ENCODE peak calls at places on chromosomes 7 and 10, in nine cellular contexts. One of them, this sample, is unnamed.

GRCh38 chr7:133830081-133830480 is 297.1 kb upstream of the LRGUK start:
- DNase-seq in hepatocyte: no peak
- DNase-seq in tibial artery: no peak
- DNase-seq in adrenal gland: peak; percentile 60
- DNase-seq in cardiac fibroblast: no peak
- DNase-seq in WERI-Rb-1: no peak
- DNase-seq in A549: no peak
- DNase-seq in dorsolateral prefrontal cortex: no peak
- DNase-seq in lower lobe of right lung: no peak
- DNase-seq in this sample: no peak

GRCh38 chr7:44320141-44320540 is 5.3 kb downstream of the CAMK2B start:
- DNase-seq in WERI-Rb-1: no peak
- DNase-seq in tibial artery: no peak
- DNase-seq in hepatocyte: no peak
- DNase-seq in dorsolateral prefrontal cortex: no peak
- DNase-seq in cardiac fibroblast: no peak
- DNase-seq in A549: no peak
- DNase-seq in lower lobe of right lung: no peak
- DNase-seq in adrenal gland: peak; percentile 51
- DNase-seq in this sample: no peak

GRCh38 chr7:16637279-16637795 is 8.2 kb downstream of the ANKMY2 start:
- DNase-seq in WERI-Rb-1: no peak
- DNase-seq in dorsolateral prefrontal cortex: no peak
- DNase-seq in lower lobe of right lung: no peak
- DNase-seq in cardiac fibroblast: no peak
- DNase-seq in A549: no peak
- DNase-seq in tibial artery: no peak
- DNase-seq in hepatocyte: no peak
- DNase-seq in adrenal gland: no peak
- DNase-seq in this sample: no peak

GRCh38 chr7:44259547-44260457 is 59.0 kb downstream of the YKT6 start:
- DNase-seq in dorsolateral prefrontal cortex: peak; percentile 59
- DNase-seq in cardiac fibroblast: peak; percentile 99
- DNase-seq in hepatocyte: peak; percentile 38
- DNase-seq in WERI-Rb-1: no peak
- DNase-seq in tibial artery: peak; percentile 88
- DNase-seq in lower lobe of right lung: no peak
- DNase-seq in A549: no peak
- DNase-seq in adrenal gland: peak; percentile 93
- DNase-seq in this sample: peak; percentile 32

GRCh38 chr10:49202266-49202665 is 14.1 kb upstream of the TMEM273 start:
- DNase-seq in lower lobe of right lung: no peak
- DNase-seq in dorsolateral prefrontal cortex: no peak
- DNase-seq in WERI-Rb-1: no peak
- DNase-seq in hepatocyte: no peak
- DNase-seq in adrenal gland: no peak
- DNase-seq in cardiac fibroblast: no peak
- DNase-seq in tibial artery: no peak
- DNase-seq in A549: no peak
- DNase-seq in this sample: no peak

GRCh38 chr7:21429786-21430574 is 2.1 kb downstream of the SP4 start:
- DNase-seq in tibial artery: no peak
- DNase-seq in adrenal gland: no peak
- DNase-seq in WERI-Rb-1: no peak
- DNase-seq in A549: no peak
- DNase-seq in dorsolateral prefrontal cortex: no peak
- DNase-seq in hepatocyte: no peak
- DNase-seq in lower lobe of right lung: no peak
- DNase-seq in cardiac fibroblast: no peak
- DNase-seq in this sample: no peak

GRCh38 chr10:129765664-129766550 is 198.2 kb downstream of the EBF3 start:
- DNase-seq in WERI-Rb-1: no peak
- DNase-seq in adrenal gland: peak; percentile 23
- DNase-seq in hepatocyte: no peak
- DNase-seq in lower lobe of right lung: peak; percentile 28
- DNase-seq in cardiac fibroblast: no peak
- DNase-seq in dorsolateral prefrontal cortex: no peak
- DNase-seq in A549: no peak
- DNase-seq in tibial artery: peak; percentile 51
- DNase-seq in this sample: no peak

GRCh38 chr10:88879754-88880286 is at the start of gene STAMBPL1:
- DNase-seq in hepatocyte: peak; percentile 69
- DNase-seq in lower lobe of right lung: no peak
- DNase-seq in cardiac fibroblast: peak; percentile 50
- DNase-seq in A549: peak; percentile 56
- DNase-seq in dorsolateral prefrontal cortex: peak; percentile 69
- DNase-seq in tibial artery: no peak
- DNase-seq in adrenal gland: peak; percentile 78
- DNase-seq in WERI-Rb-1: peak; percentile 76
- DNase-seq in this sample: no peak

GRCh38 chr7:110675383-110676103 is 415.4 kb upstream of the LRRN3 start:
- DNase-seq in A549: no peak
- DNase-seq in dorsolateral prefrontal cortex: no peak
- DNase-seq in lower lobe of right lung: no peak
- DNase-seq in hepatocyte: no peak
- DNase-seq in cardiac fibroblast: no peak
- DNase-seq in WERI-Rb-1: no peak
- DNase-seq in tibial artery: no peak
- DNase-seq in adrenal gland: no peak
- DNase-seq in this sample: no peak

GRCh38 chr10:126425473-126426065 is 37.3 kb upstream of the ADAM12 start:
- DNase-seq in dorsolateral prefrontal cortex: no peak
- DNase-seq in hepatocyte: no peak
- DNase-seq in tibial artery: no peak
- DNase-seq in A549: no peak
- DNase-seq in adrenal gland: no peak
- DNase-seq in cardiac fibroblast: no peak
- DNase-seq in WERI-Rb-1: no peak
- DNase-seq in lower lobe of right lung: no peak
- DNase-seq in this sample: no peak

GRCh38 chr7:49775065-49775948 is 1.9 kb downstream of the VWC2 start:
- DNase-seq in adrenal gland: no peak
- DNase-seq in tibial artery: no peak
- DNase-seq in hepatocyte: peak; percentile 27
- DNase-seq in WERI-Rb-1: peak; percentile 30
- DNase-seq in cardiac fibroblast: no peak
- DNase-seq in lower lobe of right lung: peak; percentile 47
- DNase-seq in dorsolateral prefrontal cortex: peak; percentile 77
- DNase-seq in A549: no peak
- DNase-seq in this sample: no peak

GRCh38 chr7:95476072-95476845 is 9.5 kb upstream of the ASB4 start:
- DNase-seq in WERI-Rb-1: no peak
- DNase-seq in adrenal gland: no peak
- DNase-seq in lower lobe of right lung: no peak
- DNase-seq in cardiac fibroblast: no peak
- DNase-seq in A549: no peak
- DNase-seq in hepatocyte: no peak
- DNase-seq in tibial artery: no peak
- DNase-seq in dorsolateral prefrontal cortex: no peak
- DNase-seq in this sample: no peak

GRCh38 chr7:85716353-85716752 is 529.5 kb upstream of the SEMA3D start:
- DNase-seq in tibial artery: no peak
- DNase-seq in dorsolateral prefrontal cortex: no peak
- DNase-seq in hepatocyte: no peak
- DNase-seq in lower lobe of right lung: no peak
- DNase-seq in A549: no peak
- DNase-seq in cardiac fibroblast: no peak
- DNase-seq in adrenal gland: no peak
- DNase-seq in WERI-Rb-1: no peak
- DNase-seq in this sample: no peak

GRCh38 chr10:31584098-31584631 is 265.1 kb downstream of the ZEB1 start:
- DNase-seq in lower lobe of right lung: no peak
- DNase-seq in A549: no peak
- DNase-seq in adrenal gland: no peak
- DNase-seq in cardiac fibroblast: no peak
- DNase-seq in hepatocyte: no peak
- DNase-seq in WERI-Rb-1: no peak
- DNase-seq in dorsolateral prefrontal cortex: no peak
- DNase-seq in tibial artery: no peak
- DNase-seq in this sample: no peak

GRCh38 chr10:72260588-72261322 is 13.0 kb upstream of the DDIT4 start:
- DNase-seq in dorsolateral prefrontal cortex: peak; percentile 63
- DNase-seq in cardiac fibroblast: peak; percentile 92
- DNase-seq in hepatocyte: peak; percentile 96
- DNase-seq in WERI-Rb-1: peak; percentile 87
- DNase-seq in adrenal gland: peak; percentile 92
- DNase-seq in lower lobe of right lung: peak; percentile 87
- DNase-seq in A549: peak; percentile 91
- DNase-seq in tibial artery: peak; percentile 92
- DNase-seq in this sample: peak; percentile 89

GRCh38 chr10:77082601-77083252 is 554.9 kb downstream of the KCNMA1 start:
- DNase-seq in WERI-Rb-1: no peak
- DNase-seq in adrenal gland: no peak
- DNase-seq in dorsolateral prefrontal cortex: no peak
- DNase-seq in lower lobe of right lung: no peak
- DNase-seq in A549: no peak
- DNase-seq in cardiac fibroblast: no peak
- DNase-seq in tibial artery: no peak
- DNase-seq in hepatocyte: no peak
- DNase-seq in this sample: no peak

DNA sequence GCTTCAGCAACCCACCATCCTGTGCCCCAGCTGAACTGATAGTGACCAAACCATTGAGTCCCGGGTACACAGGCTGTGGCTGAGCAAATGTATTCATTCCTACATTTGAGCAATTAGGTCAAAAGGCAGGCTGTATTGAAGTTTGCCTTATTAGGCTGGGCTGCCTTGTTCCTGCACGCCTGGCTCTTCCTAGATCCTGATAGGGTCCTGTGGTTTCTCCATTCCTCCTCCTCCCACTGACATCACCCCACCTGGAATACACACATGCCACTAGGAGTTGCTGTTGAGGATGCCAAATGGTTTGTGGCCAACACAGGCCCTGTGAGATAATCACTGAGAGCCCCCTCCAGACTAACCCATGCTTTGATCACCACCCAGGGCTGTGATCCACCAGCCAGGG is 66.4 kb upstream of the FGFR2 start:
- DNase-seq in tibial artery: no peak
- DNase-seq in dorsolateral prefrontal cortex: no peak
- DNase-seq in lower lobe of right lung: no peak
- DNase-seq in adrenal gland: no peak
- DNase-seq in WERI-Rb-1: no peak
- DNase-seq in cardiac fibroblast: no peak
- DNase-seq in hepatocyte: no peak
- DNase-seq in A549: no peak
- DNase-seq in this sample: no peak
- H3K4me3 ChIP-seq in tibial artery: no peak overlapping the region
- H3K4me3 ChIP-seq in dorsolateral prefrontal cortex: no peak overlapping the region
- H3K4me3 ChIP-seq in lower lobe of right lung: no peak overlapping the region
- H3K4me3 ChIP-seq in adrenal gland: no peak overlapping the region
- H3K4me3 ChIP-seq in WERI-Rb-1: no peak overlapping the region
- H3K4me3 ChIP-seq in cardiac fibroblast: no peak overlapping the region
- H3K4me3 ChIP-seq in hepatocyte: no peak overlapping the region
- H3K4me3 ChIP-seq in A549: no peak overlapping the region
- H3K4me3 ChIP-seq in this sample: no peak overlapping the region

DNA sequence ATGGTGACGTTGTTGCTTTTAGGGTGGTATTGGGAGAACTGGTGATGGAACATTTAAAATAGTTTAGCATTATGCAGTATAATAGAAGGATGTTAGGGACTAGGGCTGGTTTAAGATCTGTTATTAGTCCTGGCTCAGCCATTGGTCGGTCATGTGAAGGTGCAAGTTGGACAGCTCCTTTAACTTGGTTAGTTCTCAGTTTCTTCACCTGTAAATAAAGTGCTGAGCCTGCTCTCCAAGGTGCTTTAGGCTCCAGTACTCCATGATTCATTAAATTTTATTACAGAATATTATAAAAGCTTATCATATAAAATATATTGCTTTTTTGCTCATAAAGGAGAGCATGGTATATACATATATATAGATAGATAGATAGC is 20.7 kb upstream of the GSAP start:
- DNase-seq in WERI-Rb-1: no peak
- DNase-seq in cardiac fibroblast: no peak
- DNase-seq in adrenal gland: no peak
- DNase-seq in A549: no peak
- DNase-seq in hepatocyte: no peak
- DNase-seq in lower lobe of right lung: no peak
- DNase-seq in tibial artery: no peak
- DNase-seq in dorsolateral prefrontal cortex: no peak
- DNase-seq in this sample: no peak
- TF ChIP-seq CTCF in WERI-Rb-1: no peak
- TF ChIP-seq CTCF in cardiac fibroblast: no peak
- TF ChIP-seq CTCF in adrenal gland: no peak
- TF ChIP-seq CTCF in A549: no peak
- TF ChIP-seq CTCF in hepatocyte: no peak
- TF ChIP-seq CTCF in lower lobe of right lung: no peak
- TF ChIP-seq CTCF in tibial artery: no peak
- TF ChIP-seq CTCF in dorsolateral prefrontal cortex: no peak
- TF ChIP-seq CTCF in this sample: no peak

DNA sequence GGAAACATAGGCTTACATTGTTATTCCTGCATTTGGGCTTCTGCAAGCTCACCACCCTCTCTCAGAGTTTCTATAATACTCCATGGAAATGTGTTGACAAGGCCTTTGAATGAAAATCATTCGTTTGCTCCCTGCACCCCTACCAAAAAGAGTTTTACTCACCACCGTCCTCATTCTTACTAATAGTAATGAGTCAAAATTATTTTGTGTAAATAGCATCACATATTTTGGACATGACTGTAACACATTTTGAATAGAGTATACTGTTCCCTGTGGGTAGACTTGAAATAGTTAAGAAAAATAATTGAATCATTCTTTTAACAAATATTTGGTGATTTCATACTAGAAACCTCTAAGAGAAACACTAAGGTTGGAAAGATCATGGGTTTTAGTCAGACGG is 84.6 kb downstream of the AKAP9 start:
- DNase-seq in hepatocyte: no peak
- DNase-seq in cardiac fibroblast: peak; percentile 29
- DNase-seq in dorsolateral prefrontal cortex: no peak
- DNase-seq in WERI-Rb-1: no peak
- DNase-seq in lower lobe of right lung: no peak
- DNase-seq in A549: no peak
- DNase-seq in tibial artery: no peak
- DNase-seq in adrenal gland: no peak
- DNase-seq in this sample: no peak
- H3K4me3 ChIP-seq in hepatocyte: no peak overlapping the region
- H3K4me3 ChIP-seq in cardiac fibroblast: no peak overlapping the region
- H3K4me3 ChIP-seq in dorsolateral prefrontal cortex: no peak overlapping the region
- H3K4me3 ChIP-seq in WERI-Rb-1: no peak overlapping the region
- H3K4me3 ChIP-seq in lower lobe of right lung: no peak overlapping the region
- H3K4me3 ChIP-seq in A549: no peak overlapping the region
- H3K4me3 ChIP-seq in tibial artery: no peak overlapping the region
- H3K4me3 ChIP-seq in adrenal gland: no peak overlapping the region
- H3K4me3 ChIP-seq in this sample: no peak overlapping the region

DNA sequence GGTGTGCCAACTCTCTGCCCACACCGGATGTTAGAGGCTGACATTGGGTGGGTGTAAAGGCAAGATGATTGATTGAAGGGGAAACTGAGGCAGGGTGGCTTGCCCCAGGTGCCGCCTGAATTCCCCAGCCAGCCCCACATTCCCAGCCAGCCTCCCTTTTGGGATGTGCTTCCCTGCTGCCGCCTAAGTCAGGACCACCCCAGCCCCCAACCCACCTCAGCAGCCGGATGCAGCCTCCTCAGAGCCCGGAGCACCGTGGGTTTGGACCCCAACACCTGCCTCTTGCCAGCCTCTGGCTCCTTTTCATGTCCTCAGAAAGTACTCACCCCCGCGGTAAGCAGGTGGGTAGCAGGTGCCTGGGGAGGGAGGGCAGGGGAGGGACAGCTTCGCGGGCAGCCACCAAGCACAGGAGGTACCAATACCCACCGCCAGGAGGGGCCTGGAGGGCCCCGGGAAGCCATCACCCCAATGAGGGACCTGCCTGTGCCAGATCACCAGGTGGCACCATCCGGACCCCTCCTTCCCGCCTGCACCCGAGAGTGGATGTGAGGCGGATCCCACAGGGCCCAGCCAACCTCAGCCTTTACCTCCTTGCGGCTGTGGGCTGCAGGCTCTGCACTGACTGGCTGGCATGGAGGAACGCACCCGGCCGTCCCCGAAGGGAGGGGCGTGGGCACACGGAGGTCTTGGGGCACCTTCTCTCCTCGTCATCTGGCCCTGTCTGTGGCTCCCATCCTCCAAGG is 60.5 kb downstream of the PWWP2B start:
- DNase-seq in A549: peak; percentile 76
- DNase-seq in cardiac fibroblast: no peak
- DNase-seq in tibial artery: peak; percentile 61
- DNase-seq in hepatocyte: no peak
- DNase-seq in WERI-Rb-1: no peak
- DNase-seq in adrenal gland: no peak
- DNase-seq in dorsolateral prefrontal cortex: no peak
- DNase-seq in lower lobe of right lung: peak; percentile 46
- DNase-seq in this sample: no peak
- TF ChIP-seq CTCF in A549: peak; percentile 45
- TF ChIP-seq CTCF in cardiac fibroblast: no peak
- TF ChIP-seq CTCF in tibial artery: no peak
- TF ChIP-seq CTCF in hepatocyte: no peak
- TF ChIP-seq CTCF in WERI-Rb-1: peak; percentile 8
- TF ChIP-seq CTCF in adrenal gland: no peak
- TF ChIP-seq CTCF in dorsolateral prefrontal cortex: no peak
- TF ChIP-seq CTCF in lower lobe of right lung: no peak
- TF ChIP-seq CTCF in this sample: peak; percentile 5